ENCODE peak calls at places on chromosomes 12 and 14, in ten cellular contexts. B is HCT116, V is nucleus accumbens, L is GM12865, A is T1000, I is psoas muscle, N is upper lobe of right lung, X is activated T-helper 1 cell treated with Interleukin-2 at 50 U/mL for 16 hours, J is RWPE1, T is Kasumi-1. Y is an unnamed sample.

GRCh38 chr12:85029456-85029855 is 6.6 kb downstream of the TSPAN19 start:
- DNase-seq in B (peak; percentile 21), V (no peak), L (peak; percentile 1), A (no peak), I (no peak), N (no peak), X (no peak), J (peak; percentile 12), T (peak; percentile 48), Y (no peak)

GRCh38 chr12:41419151-41419893 is 231.2 kb downstream of the PDZRN4 start:
- DNase-seq in B (no peak), V (no peak), L (no peak), A (no peak), I (no peak), N (no peak), X (no peak), J (no peak), T (no peak), Y (no peak)

GRCh38 chr12:12941450-12942350 is 10.3 kb downstream of the GPRC5D start:
- DNase-seq in B (no peak), V (no peak), L (no peak), A (no peak), I (no peak), N (no peak), X (no peak), J (no peak), T (no peak), Y (no peak)

GRCh38 chr12:53427905-53428594 is 4.4 kb downstream of the AMHR2 start:
- DNase-seq in B (peak; percentile 80), V (peak; percentile 13), L (peak; percentile 16), A (peak; percentile 86), I (no peak), N (no peak), X (no peak), J (peak; percentile 90), T (no peak), Y (no peak)

GRCh38 chr12:108773798-108774788 is 42.8 kb upstream of the CORO1C start:
- DNase-seq in B (no peak), V (peak; percentile 44), L (no peak), A (peak; percentile 6), I (peak; percentile 94), N (peak; percentile 87), X (no peak), J (peak; percentile 86), T (peak; percentile 36), Y (peak; percentile 88)

GRCh38 chr14:106790189-106791036 is 1264.0 kb downstream of the TMEM121 start:
- DNase-seq in B (no peak), V (no peak), L (peak; percentile 76), A (no peak), I (peak; percentile 61), N (peak; percentile 88), X (peak; percentile 44), J (peak; percentile 26), T (peak; percentile 52), Y (peak; percentile 30)

GRCh38 chr12:115774148-115774905 is 503.2 kb downstream of the MED13L start:
- DNase-seq in B (peak; percentile 43), V (no peak), L (no peak), A (no peak), I (no peak), N (no peak), X (no peak), J (no peak), T (no peak), Y (no peak)

GRCh38 chr14:60760209-60760608 is 25.6 kb downstream of the MNAT1 start:
- DNase-seq in B (no peak), V (no peak), L (no peak), A (no peak), I (no peak), N (no peak), X (no peak), J (no peak), T (no peak), Y (no peak)

GRCh38 chr12:65742481-65742971 is 81.8 kb upstream of the HMGA2 start:
- DNase-seq in B (no peak), V (no peak), L (no peak), A (no peak), I (no peak), N (no peak), X (no peak), J (peak; percentile 56), T (no peak), Y (no peak)

GRCh38 chr12:58832920-58833319 is 87.4 kb downstream of the LRIG3 start:
- DNase-seq in B (no peak), V (no peak), L (no peak), A (no peak), I (no peak), N (no peak), X (no peak), J (no peak), T (no peak), Y (no peak)

GRCh38 chr12:63915105-63915830 is 70.8 kb downstream of the SRGAP1 start:
- DNase-seq in B (peak; percentile 70), V (no peak), L (no peak), A (peak; percentile 5), I (no peak), N (no peak), X (no peak), J (peak; percentile 47), T (no peak), Y (no peak)

GRCh38 chr12:32230607-32230982 is 123.9 kb downstream of the BICD1 start:
- DNase-seq in B (no peak), V (no peak), L (peak; percentile 47), A (no peak), I (no peak), N (no peak), X (no peak), J (no peak), T (no peak), Y (no peak)

GRCh38 chr14:20986811-20987210 is 3.0 kb upstream of the METTL17 start:
- DNase-seq in B (peak; percentile 48), V (no peak), L (no peak), A (peak; percentile 38), I (no peak), N (no peak), X (no peak), J (peak; percentile 92), T (no peak), Y (peak; percentile 52)

GRCh38 chr12:92553389-92553788 is 149.4 kb upstream of the PLEKHG7 start:
- DNase-seq in B (no peak), V (no peak), L (peak; percentile 90), A (no peak), I (no peak), N (no peak), X (no peak), J (peak; percentile 84), T (no peak), Y (peak; percentile 25)

GRCh38 chr12:121789800-121790748 is 3.4 kb downstream of the RHOF start:
- DNase-seq in B (no peak), V (peak; percentile 13), L (peak; percentile 96), A (no peak), I (peak; percentile 81), N (peak; percentile 88), X (peak; percentile 92), J (no peak), T (peak; percentile 97), Y (no peak)

GRCh38 chr12:102059343-102059742 is 2.4 kb downstream of the WASHC3 start:
- DNase-seq in B (no peak), V (no peak), L (peak; percentile 36), A (no peak), I (no peak), N (no peak), X (no peak), J (no peak), T (no peak), Y (no peak)

GRCh38 chr12:124925117-124925516 is 10.7 kb upstream of the UBC start:
- DNase-seq in B (no peak), V (no peak), L (no peak), A (no peak), I (no peak), N (no peak), X (no peak), J (no peak), T (no peak), Y (no peak)

GRCh38 chr14:88289214-88289613 is 33.9 kb downstream of the KCNK10 start:
- DNase-seq in B (peak; percentile 1), V (no peak), L (no peak), A (no peak), I (no peak), N (no peak), X (no peak), J (peak; percentile 11), T (no peak), Y (no peak)

GRCh38 chr14:72801381-72801812 is 92.5 kb downstream of the DPF3 start:
- DNase-seq in B (peak; percentile 50), V (no peak), L (peak; percentile 24), A (peak; percentile 68), I (no peak), N (no peak), X (no peak), J (peak; percentile 82), T (no peak), Y (no peak)

GRCh38 chr14:75476274-75476995 is 45.8 kb upstream of the BATF start:
- DNase-seq in B (no peak), V (no peak), L (no peak), A (no peak), I (no peak), N (peak; percentile 89), X (no peak), J (no peak), T (no peak), Y (no peak)

GRCh38 chr12:39145175-39145999 is 240.0 kb upstream of the CPNE8 start:
- DNase-seq in B (no peak), V (peak; percentile 23), L (no peak), A (peak; percentile 37), I (peak; percentile 61), N (peak; percentile 83), X (no peak), J (no peak), T (no peak), Y (no peak)

GRCh38 chr14:100486025-100486828 is 101.0 kb downstream of the BEGAIN start:
- DNase-seq in B (no peak), V (no peak), L (peak; percentile 65), A (peak; percentile 12), I (peak; percentile 78), N (peak; percentile 76), X (peak; percentile 33), J (peak; percentile 76), T (peak; percentile 20), Y (peak; percentile 67)

GRCh38 chr12:49365542-49365941 is 1.7 kb upstream of the SPATS2 start:
- DNase-seq in B (no peak), V (no peak), L (no peak), A (no peak), I (no peak), N (no peak), X (no peak), J (no peak), T (no peak), Y (no peak)

Y was measured in uterus.